ENCODE peak calls at places on chromosomes 13 and 19, in seven cellular contexts. One of them, this sample, is unnamed.

GRCh38 chr13:33644607-33645543 is 173.1 kb upstream of the RFC3 start:
- DNase-seq in heart left ventricle: peak
- DNase-seq in WTC11: no peak
- DNase-seq in fibroblast of lung: peak
- DNase-seq in psoas muscle: no peak
- DNase-seq in mammary epithelial cell: peak
- DNase-seq in suprapubic skin: no peak
- DNase-seq in this sample: no peak

GRCh38 chr13:111958612-111959395 is 108.1 kb upstream of the SOX1 start:
- DNase-seq in heart left ventricle: no peak
- DNase-seq in WTC11: no peak
- DNase-seq in fibroblast of lung: no peak
- DNase-seq in psoas muscle: no peak
- DNase-seq in mammary epithelial cell: no peak
- DNase-seq in suprapubic skin: no peak
- DNase-seq in this sample: no peak

GRCh38 chr19:30498707-30499106 is 126.5 kb downstream of the ZNF536 start:
- DNase-seq in heart left ventricle: no peak
- DNase-seq in WTC11: peak
- DNase-seq in fibroblast of lung: no peak
- DNase-seq in psoas muscle: no peak
- DNase-seq in mammary epithelial cell: no peak
- DNase-seq in suprapubic skin: no peak
- DNase-seq in this sample: no peak

GRCh38 chr13:93284056-93284455 is 57.4 kb downstream of the GPC6 start:
- DNase-seq in heart left ventricle: no peak
- DNase-seq in WTC11: no peak
- DNase-seq in fibroblast of lung: no peak
- DNase-seq in psoas muscle: no peak
- DNase-seq in mammary epithelial cell: no peak
- DNase-seq in suprapubic skin: no peak
- DNase-seq in this sample: no peak

GRCh38 chr13:107138468-107138867 is 570.5 kb upstream of the ARGLU1 start:
- DNase-seq in heart left ventricle: no peak
- DNase-seq in WTC11: no peak
- DNase-seq in fibroblast of lung: no peak
- DNase-seq in psoas muscle: no peak
- DNase-seq in mammary epithelial cell: no peak
- DNase-seq in suprapubic skin: no peak
- DNase-seq in this sample: no peak

GRCh38 chr19:4186087-4186993 is 3.9 kb downstream of the ANKRD24 start:
- DNase-seq in heart left ventricle: peak
- DNase-seq in WTC11: peak
- DNase-seq in fibroblast of lung: peak
- DNase-seq in psoas muscle: peak
- DNase-seq in mammary epithelial cell: peak
- DNase-seq in suprapubic skin: no peak
- DNase-seq in this sample: peak

GRCh38 chr19:40667602-40668001 is 22.8 kb downstream of the NUMBL start:
- DNase-seq in heart left ventricle: no peak
- DNase-seq in WTC11: no peak
- DNase-seq in fibroblast of lung: no peak
- DNase-seq in psoas muscle: no peak
- DNase-seq in mammary epithelial cell: no peak
- DNase-seq in suprapubic skin: no peak
- DNase-seq in this sample: no peak

GRCh38 chr13:28583661-28584091 is 75.3 kb upstream of the POMP start:
- DNase-seq in heart left ventricle: no peak
- DNase-seq in WTC11: peak
- DNase-seq in fibroblast of lung: no peak
- DNase-seq in psoas muscle: no peak
- DNase-seq in mammary epithelial cell: no peak
- DNase-seq in suprapubic skin: no peak
- DNase-seq in this sample: no peak

GRCh38 chr13:98482476-98483444 is 94.1 kb downstream of the STK24 start:
- DNase-seq in heart left ventricle: peak
- DNase-seq in WTC11: no peak
- DNase-seq in fibroblast of lung: peak
- DNase-seq in psoas muscle: peak
- DNase-seq in mammary epithelial cell: peak
- DNase-seq in suprapubic skin: peak
- DNase-seq in this sample: no peak

GRCh38 chr19:27774827-27775226 is 1438.1 kb downstream of the UQCRFS1 start:
- DNase-seq in heart left ventricle: no peak
- DNase-seq in WTC11: peak
- DNase-seq in fibroblast of lung: no peak
- DNase-seq in psoas muscle: no peak
- DNase-seq in mammary epithelial cell: no peak
- DNase-seq in suprapubic skin: no peak
- DNase-seq in this sample: no peak

GRCh38 chr13:90968510-90968909 is 379.0 kb upstream of the MIR17HG start:
- DNase-seq in heart left ventricle: no peak
- DNase-seq in WTC11: peak
- DNase-seq in fibroblast of lung: peak
- DNase-seq in psoas muscle: no peak
- DNase-seq in mammary epithelial cell: peak
- DNase-seq in suprapubic skin: no peak
- DNase-seq in this sample: no peak

GRCh38 chr19:55855160-55855559 is 18.8 kb downstream of the NLRP4 start:
- DNase-seq in heart left ventricle: no peak
- DNase-seq in WTC11: no peak
- DNase-seq in fibroblast of lung: no peak
- DNase-seq in psoas muscle: no peak
- DNase-seq in mammary epithelial cell: no peak
- DNase-seq in suprapubic skin: no peak
- DNase-seq in this sample: no peak

GRCh38 chr13:63542704-63543215 is 2127.1 kb upstream of the PCDH20 start:
- DNase-seq in heart left ventricle: no peak
- DNase-seq in WTC11: no peak
- DNase-seq in fibroblast of lung: no peak
- DNase-seq in psoas muscle: no peak
- DNase-seq in mammary epithelial cell: no peak
- DNase-seq in suprapubic skin: no peak
- DNase-seq in this sample: no peak

GRCh38 chr19:55355213-55355821 is 798 bp upstream of the COX6B2 start:
- DNase-seq in heart left ventricle: no peak
- DNase-seq in WTC11: no peak
- DNase-seq in fibroblast of lung: no peak
- DNase-seq in psoas muscle: no peak
- DNase-seq in mammary epithelial cell: peak
- DNase-seq in suprapubic skin: no peak
- DNase-seq in this sample: no peak

GRCh38 chr13:31909889-31910551 is 121.6 kb upstream of the FRY start:
- DNase-seq in heart left ventricle: peak
- DNase-seq in WTC11: no peak
- DNase-seq in fibroblast of lung: peak
- DNase-seq in psoas muscle: no peak
- DNase-seq in mammary epithelial cell: peak
- DNase-seq in suprapubic skin: no peak
- DNase-seq in this sample: no peak

GRCh38 chr19:51810228-51810627 is 15.3 kb downstream of the FPR3 start:
- DNase-seq in heart left ventricle: peak
- DNase-seq in WTC11: no peak
- DNase-seq in fibroblast of lung: no peak
- DNase-seq in psoas muscle: no peak
- DNase-seq in mammary epithelial cell: no peak
- DNase-seq in suprapubic skin: no peak
- DNase-seq in this sample: no peak

GRCh38 chr13:97239943-97240788 is 18.0 kb downstream of the MBNL2 start:
- DNase-seq in heart left ventricle: no peak
- DNase-seq in WTC11: no peak
- DNase-seq in fibroblast of lung: no peak
- DNase-seq in psoas muscle: no peak
- DNase-seq in mammary epithelial cell: no peak
- DNase-seq in suprapubic skin: no peak
- DNase-seq in this sample: no peak

GRCh38 chr13:51523082-51523518 is 61.2 kb upstream of the WDFY2 start:
- DNase-seq in heart left ventricle: peak
- DNase-seq in WTC11: no peak
- DNase-seq in fibroblast of lung: peak
- DNase-seq in psoas muscle: peak
- DNase-seq in mammary epithelial cell: peak
- DNase-seq in suprapubic skin: no peak
- DNase-seq in this sample: no peak

GRCh38 chr13:51397262-51397933 is 55.4 kb downstream of the INTS6 start:
- DNase-seq in heart left ventricle: no peak
- DNase-seq in WTC11: no peak
- DNase-seq in fibroblast of lung: peak
- DNase-seq in psoas muscle: peak
- DNase-seq in mammary epithelial cell: no peak
- DNase-seq in suprapubic skin: peak
- DNase-seq in this sample: no peak

DNA sequence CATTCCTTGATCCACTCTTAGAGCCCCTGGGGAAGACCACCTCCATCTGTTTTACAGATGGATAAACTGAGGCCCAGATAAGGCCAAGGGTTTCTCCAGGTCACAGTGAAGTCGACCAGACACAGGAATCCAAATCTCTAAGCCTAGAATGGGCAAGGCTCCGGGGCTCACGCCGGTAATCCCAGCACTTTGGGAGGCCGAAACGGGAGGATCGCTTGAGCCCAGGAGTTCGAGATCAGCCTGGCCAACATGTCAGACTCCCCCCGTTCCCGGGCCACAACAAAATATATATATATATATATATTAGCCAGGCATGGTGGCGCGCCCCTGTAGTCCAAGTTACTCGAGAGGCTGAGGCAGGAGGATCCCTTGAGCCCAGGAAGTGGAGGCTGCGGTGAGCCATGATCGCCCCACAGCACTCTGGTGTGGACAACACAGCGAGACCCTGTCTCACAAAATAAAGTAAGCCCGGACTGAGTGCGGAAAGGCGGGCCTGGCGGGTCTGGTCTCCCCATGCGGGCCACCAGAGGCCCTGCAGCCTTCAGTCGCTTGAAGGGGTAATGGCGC is 615 bp upstream of the RPL13A start:
- DNase-seq in heart left ventricle: no peak
- DNase-seq in WTC11: no peak
- DNase-seq in fibroblast of lung: no peak
- DNase-seq in psoas muscle: no peak
- DNase-seq in mammary epithelial cell: no peak
- DNase-seq in suprapubic skin: no peak
- DNase-seq in this sample: no peak
- TF ChIP-seq CTCF in heart left ventricle: no peak
- TF ChIP-seq CTCF in WTC11: no peak
- TF ChIP-seq CTCF in fibroblast of lung: no peak
- TF ChIP-seq CTCF in psoas muscle: no peak
- TF ChIP-seq CTCF in mammary epithelial cell: no peak
- TF ChIP-seq CTCF in suprapubic skin: no peak
- TF ChIP-seq CTCF in this sample: no peak

GRCh38 chr19:57068921-57069697 is 50.7 kb upstream of the USP29 start:
- DNase-seq in heart left ventricle: no peak
- DNase-seq in WTC11: peak
- DNase-seq in fibroblast of lung: no peak
- DNase-seq in psoas muscle: no peak
- DNase-seq in mammary epithelial cell: no peak
- DNase-seq in suprapubic skin: no peak
- DNase-seq in this sample: peak
- TF ChIP-seq CTCF in heart left ventricle: no peak
- TF ChIP-seq CTCF in WTC11: no peak
- TF ChIP-seq CTCF in fibroblast of lung: no peak
- TF ChIP-seq CTCF in psoas muscle: no peak
- TF ChIP-seq CTCF in mammary epithelial cell: no peak
- TF ChIP-seq CTCF in suprapubic skin: no peak
- TF ChIP-seq CTCF in this sample: no peak

DNA sequence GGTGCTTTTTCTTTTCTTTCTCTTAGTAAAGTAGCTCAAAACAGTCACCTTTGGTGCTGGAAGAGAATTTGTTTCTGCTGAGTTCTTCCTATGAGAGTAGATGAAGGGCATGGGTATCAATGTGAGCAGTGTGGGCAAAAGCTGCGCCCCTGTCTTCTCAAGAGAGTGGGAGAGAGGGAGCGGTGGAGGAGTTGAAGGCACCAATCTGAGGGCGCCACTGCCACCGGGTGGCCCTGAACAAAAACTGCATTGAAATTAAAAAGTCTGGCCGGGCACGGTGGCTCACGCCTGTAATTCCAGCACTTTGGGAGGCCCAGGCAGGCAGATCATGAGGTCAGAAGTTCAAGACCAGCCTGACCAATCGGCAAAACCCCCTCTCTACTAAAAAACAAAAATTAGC is 28.7 kb upstream of the EPHX3 start:
- DNase-seq in heart left ventricle: no peak
- DNase-seq in WTC11: peak
- DNase-seq in fibroblast of lung: no peak
- DNase-seq in psoas muscle: no peak
- DNase-seq in mammary epithelial cell: no peak
- DNase-seq in suprapubic skin: no peak
- DNase-seq in this sample: no peak
- TF ChIP-seq CTCF in heart left ventricle: peak
- TF ChIP-seq CTCF in WTC11: no peak
- TF ChIP-seq CTCF in fibroblast of lung: peak
- TF ChIP-seq CTCF in psoas muscle: peak
- TF ChIP-seq CTCF in mammary epithelial cell: no peak
- TF ChIP-seq CTCF in suprapubic skin: no peak
- TF ChIP-seq CTCF in this sample: no peak

DNA sequence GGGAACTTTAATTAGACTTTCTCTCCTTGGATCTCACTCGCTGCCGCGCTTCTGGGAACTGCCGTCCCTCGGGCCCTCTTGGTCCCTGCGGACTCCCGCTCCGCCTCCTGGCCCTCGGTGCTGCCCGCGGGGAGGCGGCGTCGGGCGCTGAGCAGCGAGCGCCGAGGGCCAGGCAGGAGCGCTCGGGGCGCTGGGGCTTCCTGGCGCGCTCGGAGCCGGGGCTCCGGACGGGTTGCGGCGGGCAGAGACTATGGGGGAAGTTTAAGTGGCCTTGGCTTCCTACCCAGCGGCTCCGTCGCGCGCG is 704 bp downstream of the CHST8 start:
- DNase-seq in heart left ventricle: no peak
- DNase-seq in WTC11: peak
- DNase-seq in fibroblast of lung: peak
- DNase-seq in psoas muscle: no peak
- DNase-seq in mammary epithelial cell: peak
- DNase-seq in suprapubic skin: no peak
- DNase-seq in this sample: no peak
- TF ChIP-seq CTCF in heart left ventricle: no peak
- TF ChIP-seq CTCF in WTC11: no peak
- TF ChIP-seq CTCF in fibroblast of lung: no peak
- TF ChIP-seq CTCF in psoas muscle: no peak
- TF ChIP-seq CTCF in mammary epithelial cell: no peak
- TF ChIP-seq CTCF in suprapubic skin: no peak
- TF ChIP-seq CTCF in this sample: no peak

DNA sequence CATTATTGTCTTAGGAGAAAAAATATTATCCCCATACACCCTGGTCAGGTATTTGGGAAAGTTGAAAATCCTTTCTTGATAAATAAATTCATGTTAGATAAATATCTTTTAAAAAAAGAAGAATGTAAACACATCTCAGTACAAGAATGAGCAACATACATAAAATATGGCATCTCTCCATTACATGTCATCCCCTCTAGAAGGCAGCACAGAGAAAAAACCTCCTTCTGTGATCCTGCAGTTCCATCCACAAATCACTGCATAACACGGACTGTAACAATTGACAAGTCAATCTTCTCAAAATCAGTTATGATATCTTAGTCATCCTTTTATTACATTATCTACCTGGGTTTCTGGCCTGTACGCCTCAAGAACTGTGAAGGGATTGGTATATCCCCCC is 683.9 kb upstream of the KLHL1 start:
- DNase-seq in heart left ventricle: no peak
- DNase-seq in WTC11: no peak
- DNase-seq in fibroblast of lung: no peak
- DNase-seq in psoas muscle: no peak
- DNase-seq in mammary epithelial cell: no peak
- DNase-seq in suprapubic skin: no peak
- DNase-seq in this sample: no peak
- TF ChIP-seq CTCF in heart left ventricle: no peak
- TF ChIP-seq CTCF in WTC11: no peak
- TF ChIP-seq CTCF in fibroblast of lung: no peak
- TF ChIP-seq CTCF in psoas muscle: no peak
- TF ChIP-seq CTCF in mammary epithelial cell: peak
- TF ChIP-seq CTCF in suprapubic skin: no peak
- TF ChIP-seq CTCF in this sample: no peak

This sample was measured in omental fat pad.